ENCODE peak calls at places on chromosomes 16 and 17, in four cellular contexts. K, B, G and H are unnamed samples.

GRCh38 chr16:13041180-13041579 is 139.8 kb downstream of the SHISA9 start:
- DNase-seq in K (no peak), B (no peak), G (no peak), H (no peak)

GRCh38 chr17:30550512-30551273 is 73.5 kb downstream of the GOSR1 start:
- DNase-seq in K (peak; percentile 67), B (no peak), G (no peak), H (no peak)

GRCh38 chr17:29138991-29139682 is 41.1 kb downstream of the MYO18A start:
- DNase-seq in K (no peak), B (no peak), G (no peak), H (no peak)

GRCh38 chr17:73045722-73046121 is 46.8 kb downstream of the SLC39A11 start:
- DNase-seq in K (no peak), B (no peak), G (no peak), H (no peak)

GRCh38 chr16:79267781-79268180 is 332.8 kb downstream of the MAF start:
- DNase-seq in K (no peak), B (no peak), G (no peak), H (no peak)

GRCh38 chr17:40615295-40615988 is 32.2 kb downstream of the SMARCE1 start:
- DNase-seq in K (peak; percentile 71), B (no peak), G (peak; percentile 84), H (no peak)

GRCh38 chr17:76083536-76083935 is 4.6 kb downstream of the ZACN start:
- DNase-seq in K (no peak), B (no peak), G (no peak), H (no peak)

GRCh38 chr17:78151514-78152008 is 5.4 kb downstream of the C17orf99 start:
- DNase-seq in K (no peak), B (no peak), G (peak; percentile 79), H (no peak)

GRCh38 chr16:56297684-56298083 is 106.4 kb downstream of the GNAO1 start:
- DNase-seq in K (no peak), B (no peak), G (no peak), H (no peak)

GRCh38 chr17:6536053-6536452 is 20.3 kb downstream of the PITPNM3 start:
- DNase-seq in K (no peak), B (no peak), G (no peak), H (no peak)

GRCh38 chr17:73255671-73256181 is 6.0 kb downstream of the CPSF4L start:
- DNase-seq in K (no peak), B (peak; percentile 53), G (peak; percentile 62), H (no peak)

GRCh38 chr17:53844476-53845107 is 21.9 kb downstream of the KIF2B start:
- DNase-seq in K (no peak), B (no peak), G (no peak), H (no peak)

GRCh38 chr17:36752096-36752888 is 150.9 kb downstream of the MRM1 start:
- DNase-seq in K (no peak), B (no peak), G (no peak), H (no peak)

GRCh38 chr17:41816637-41817320 is 4.0 kb downstream of the FKBP10 start:
- DNase-seq in K (no peak), B (no peak), G (no peak), H (no peak)

GRCh38 chr17:69928586-69928985 is 146.4 kb upstream of the KCNJ16 start:
- DNase-seq in K (no peak), B (no peak), G (no peak), H (no peak)

GRCh38 chr16:85402910-85403692 is 210.0 kb upstream of the GSE1 start:
- DNase-seq in K (no peak), B (peak; percentile 89), G (no peak), H (no peak)

GRCh38 chr17:63475491-63476412 is 1.1 kb upstream of the ACE start:
- DNase-seq in K (no peak), B (no peak), G (no peak), H (no peak)

GRCh38 chr16:87206646-87207451 is 110.3 kb downstream of the C16orf95 start:
- DNase-seq in K (no peak), B (no peak), G (peak; percentile 79), H (peak; percentile 21)

GRCh38 chr16:85391769-85392583 is 221.1 kb upstream of the GSE1 start:
- DNase-seq in K (no peak), B (no peak), G (no peak), H (no peak)

GRCh38 chr16:27847030-27847550 is 216.4 kb downstream of the GSG1L start:
- DNase-seq in K (no peak), B (no peak), G (no peak), H (no peak)

GRCh38 chr17:41549596-41550039 is 21.5 kb upstream of the KRT19 start:
- DNase-seq in K (no peak), B (no peak), G (no peak), H (no peak)

GRCh38 chr16:89862732-89863131 is 10.7 kb upstream of the TCF25 start:
- DNase-seq in K (no peak), B (no peak), G (no peak), H (no peak)

GRCh38 chr16:86258713-86259112 is 251.6 kb upstream of the FOXF1 start:
- DNase-seq in K (no peak), B (no peak), G (no peak), H (no peak)

GRCh38 chr16:58076514-58076913 is 51.0 kb downstream of the MMP15 start:
- DNase-seq in K (no peak), B (no peak), G (no peak), H (no peak)

GRCh38 chr17:66450008-66450856 is 147.8 kb downstream of the PRKCA start:
- DNase-seq in K (no peak), B (peak; percentile 35), G (no peak), H (no peak)

GRCh38 chr16:15583526-15583925 is 59.4 kb downstream of the MARF1 start:
- DNase-seq in K (no peak), B (no peak), G (no peak), H (no peak)

GRCh38 chr17:11031787-11032186 is 193.9 kb upstream of the PIRT start:
- DNase-seq in K (no peak), B (peak; percentile 7), G (peak; percentile 33), H (no peak)

GRCh38 chr17:33038740-33039139 is 47.1 kb downstream of the SPACA3 start:
- DNase-seq in K (peak; percentile 72), B (peak; percentile 66), G (peak; percentile 65), H (no peak)

GRCh38 chr17:75152971-75153853 is 1.1 kb downstream of the JPT1 start:
- DNase-seq in K (no peak), B (peak; percentile 64), G (peak; percentile 71), H (no peak)

GRCh38 chr17:67862614-67863217 is 37.4 kb downstream of the BPTF start:
- DNase-seq in K (no peak), B (no peak), G (no peak), H (no peak)
- TF ChIP-seq CTCF in K (peak; percentile 9), B (peak; percentile 15), G (peak; percentile 25), H (no peak)

GRCh38 chr17:2421315-2422147 is 20.7 kb upstream of the MNT start:
- DNase-seq in K (no peak), B (no peak), G (peak; percentile 61), H (no peak)
- TF ChIP-seq CTCF in K (peak; percentile 19), B (peak; percentile 27), G (no peak), H (peak; percentile 15)

GRCh38 chr16:2465653-2466415 is 5.3 kb upstream of the NTN3 start:
- DNase-seq in K (no peak), B (peak; percentile 58), G (peak; percentile 55), H (no peak)
- TF ChIP-seq CTCF in K (peak; percentile 36), B (peak; percentile 54), G (no peak), H (peak; percentile 24)

GRCh38 chr17:12328204-12328603 is 307.5 kb downstream of the MAP2K4 start:
- DNase-seq in K (no peak), B (no peak), G (no peak), H (no peak)
- TF ChIP-seq CTCF in K (no peak), B (no peak), G (no peak), H (no peak)

GRCh38 chr16:185691-186090 is 5.4 kb downstream of the HBQ1 start:
- DNase-seq in K (no peak), B (no peak), G (no peak), H (no peak)

GRCh38 chr16:191783-192294 is 11.6 kb downstream of the HBQ1 start:
- DNase-seq in K (no peak), B (no peak), G (no peak), H (no peak)

GRCh38 chr16:189604-190186 is 9.4 kb downstream of the HBQ1 start:
- DNase-seq in K (no peak), B (no peak), G (no peak), H (no peak)

GRCh38 chr16:187330-187729 is 7.1 kb downstream of the HBQ1 start:
- DNase-seq in K (no peak), B (no peak), G (no peak), H (no peak)

DNA sequence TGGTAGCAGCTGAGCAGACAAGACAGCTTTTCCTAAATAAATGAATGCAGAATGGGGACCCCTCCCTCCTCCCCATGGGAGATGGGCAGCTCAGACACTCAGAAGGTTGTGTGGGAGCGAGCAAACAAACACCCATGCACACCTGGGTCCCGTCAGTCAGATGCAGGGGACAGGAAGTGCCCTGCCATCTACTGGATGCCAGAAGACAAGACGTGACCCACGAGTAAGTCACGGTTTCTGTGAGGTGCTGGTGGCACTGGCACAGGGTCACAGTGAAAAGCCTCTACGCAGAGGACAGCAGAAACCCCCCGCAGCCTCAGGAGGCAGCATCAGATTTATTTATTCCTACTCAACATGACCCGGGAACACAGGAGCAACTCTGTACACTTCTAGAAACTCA is 8.4 kb downstream of the HBQ1 start:
- DNase-seq in K (no peak), B (no peak), G (no peak), H (no peak)
- TF ChIP-seq CTCF in K (peak; percentile 16), B (peak; percentile 34), G (peak; percentile 35), H (no peak)

GRCh38 chr17:81907219-81908145 is 3.7 kb downstream of the PCYT2 start:
- DNase-seq in K (no peak), B (no peak), G (no peak), H (no peak)

GRCh38 chr17:81904600-81905423 is 2.8 kb downstream of the NPB start:
- DNase-seq in K (no peak), B (no peak), G (no peak), H (no peak)

GRCh38 chr17:81905424-81905875 is 3.4 kb downstream of the NPB start:
- DNase-seq in K (no peak), B (no peak), G (no peak), H (no peak)

GRCh38 chr17:81905993-81906392 is 4.0 kb downstream of the NPB start:
- DNase-seq in K (no peak), B (no peak), G (no peak), H (no peak)

DNA sequence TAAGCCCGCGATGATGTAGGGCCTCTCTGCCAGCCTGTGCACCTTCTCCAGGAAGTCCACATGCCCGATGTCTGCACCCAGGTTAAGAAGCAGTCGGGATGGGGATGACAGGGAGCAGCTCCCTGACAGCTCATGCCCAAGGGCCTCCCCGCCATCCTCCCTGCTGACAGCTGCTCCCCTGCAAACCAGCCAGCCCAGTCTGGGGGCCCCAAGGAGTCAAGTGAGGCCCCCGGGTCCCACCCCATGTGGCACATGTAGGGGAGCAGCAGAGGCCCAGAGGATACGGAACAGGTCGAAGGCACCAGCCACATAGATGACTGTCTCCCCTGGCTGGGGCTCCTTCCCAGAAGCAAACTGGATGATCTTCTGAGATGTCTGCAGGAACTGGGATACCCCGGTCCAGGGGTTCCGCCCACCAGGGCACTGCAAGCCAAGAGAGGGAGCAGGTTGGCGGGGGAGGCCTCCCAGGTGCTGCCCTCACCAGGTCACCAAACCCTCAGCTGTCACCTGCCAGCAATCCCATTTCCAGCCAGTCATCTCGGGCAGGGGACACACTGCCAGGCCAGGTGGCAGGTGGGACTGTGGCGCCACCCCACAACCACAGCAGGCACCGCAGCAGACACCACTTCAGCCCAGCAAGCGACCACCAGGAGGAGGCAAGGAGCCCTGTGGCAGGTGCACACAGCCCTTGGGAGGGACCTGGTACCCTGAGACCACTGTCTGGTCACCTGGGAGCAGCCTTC is 4.6 kb downstream of the PCYT2 start:
- DNase-seq in K (no peak), B (no peak), G (peak; percentile 66), H (no peak)
- TF ChIP-seq CTCF in K (no peak), B (peak; percentile 29), G (no peak), H (no peak)